ENCODE peak calls at places on chromosomes 4 and X, in six cellular contexts. Y is adrenal gland, T is GM12891, W is HCT116, M is NB4, U is transverse colon. Z is an unnamed sample.

GRCh38 chr4:159296061-159296460 is 193.2 kb downstream of the RAPGEF2 start:
- DNase-seq in Y (no peak), T (no peak), W (no peak), M (no peak), U (no peak), Z (no peak)

GRCh38 chr4:175813126-175813715 is 1.2 kb upstream of the GPM6A start:
- DNase-seq in Y (no peak), T (no peak), W (no peak), M (no peak), U (no peak), Z (no peak)

GRCh38 chr4:71230613-71231012 is 108.2 kb upstream of the SLC4A4 start:
- DNase-seq in Y (no peak), T (no peak), W (no peak), M (no peak), U (no peak), Z (no peak)

GRCh38 chr4:141891260-141892120 is 255.1 kb downstream of the IL15 start:
- DNase-seq in Y (no peak), T (no peak), W (no peak), M (no peak), U (no peak), Z (no peak)

GRCh38 chr4:40960926-40961325 is 211.2 kb downstream of the NSUN7 start:
- DNase-seq in Y (no peak), T (no peak), W (no peak), M (no peak), U (no peak), Z (no peak)

GRCh38 chrX:37824491-37825224 is 22.7 kb downstream of the DYNLT3 start:
- DNase-seq in Y (no peak), T (no peak), W (no peak), M (peak), U (no peak), Z (no peak)

GRCh38 chr4:41361831-41362646 is 105.3 kb downstream of the UCHL1 start:
- DNase-seq in Y (no peak), T (no peak), W (no peak), M (no peak), U (no peak), Z (no peak)

GRCh38 chrX:44344194-44344593 is 722 bp upstream of the EFHC2 start:
- DNase-seq in Y (no peak), T (no peak), W (no peak), M (peak), U (peak), Z (peak)

GRCh38 chr4:6327220-6327917 is 57.7 kb downstream of the WFS1 start:
- DNase-seq in Y (peak), T (peak), W (peak), M (peak), U (peak), Z (peak)

GRCh38 chrX:107725761-107726555 is 49.6 kb downstream of the TSC22D3 start:
- DNase-seq in Y (peak), T (no peak), W (no peak), M (no peak), U (no peak), Z (no peak)

GRCh38 chr4:110270492-110271197 is 72.2 kb upstream of the ELOVL6 start:
- DNase-seq in Y (no peak), T (no peak), W (no peak), M (peak), U (no peak), Z (no peak)

GRCh38 chr4:167021545-167022155 is 212.6 kb downstream of the SPOCK3 start:
- DNase-seq in Y (peak), T (no peak), W (peak), M (peak), U (peak), Z (peak)

GRCh38 chrX:123088930-123089329 is 95.1 kb upstream of the GRIA3 start:
- DNase-seq in Y (no peak), T (no peak), W (no peak), M (no peak), U (no peak), Z (no peak)

GRCh38 chr4:113499696-113500095 is 261.8 kb downstream of the CAMK2D start:
- DNase-seq in Y (no peak), T (no peak), W (no peak), M (no peak), U (no peak), Z (no peak)

GRCh38 chr4:25814323-25814722 is 48.5 kb downstream of the SEL1L3 start:
- DNase-seq in Y (peak), T (no peak), W (no peak), M (no peak), U (peak), Z (no peak)

GRCh38 chrX:42540150-42540549 is 237.8 kb downstream of the PPP1R2C start:
- DNase-seq in Y (no peak), T (no peak), W (no peak), M (no peak), U (no peak), Z (no peak)

GRCh38 chr4:174592985-174593335 is 70.7 kb upstream of the HPGD start:
- DNase-seq in Y (peak), T (no peak), W (no peak), M (peak), U (no peak), Z (no peak)

GRCh38 chrX:20789103-20789502 is 522.4 kb upstream of the RPS6KA3 start:
- DNase-seq in Y (no peak), T (no peak), W (no peak), M (no peak), U (no peak), Z (no peak)

GRCh38 chr4:5198586-5198985 is 147.3 kb downstream of the STK32B start:
- DNase-seq in Y (no peak), T (no peak), W (no peak), M (no peak), U (no peak), Z (no peak)

GRCh38 chrX:19739683-19740082 is 147.7 kb downstream of the SH3KBP1 start:
- DNase-seq in Y (peak), T (no peak), W (peak), M (peak), U (peak), Z (peak)

GRCh38 chr4:151407466-151408379 is 1.3 kb upstream of the FHIP1A start:
- DNase-seq in Y (peak), T (peak), W (no peak), M (peak), U (peak), Z (peak)

GRCh38 chr4:649293-649625 is 23.9 kb downstream of the PDE6B start:
- DNase-seq in Y (no peak), T (no peak), W (no peak), M (no peak), U (no peak), Z (no peak)

GRCh38 chr4:186622788-186623464 is 67.6 kb upstream of the MTNR1A start:
- DNase-seq in Y (no peak), T (no peak), W (no peak), M (no peak), U (no peak), Z (no peak)

GRCh38 chrX:74510401-74510800 is 89.1 kb downstream of the SLC16A2 start:
- DNase-seq in Y (no peak), T (no peak), W (no peak), M (no peak), U (no peak), Z (no peak)

GRCh38 chrX:42176790-42177189 is 253.4 kb upstream of the CASK start:
- DNase-seq in Y (no peak), T (no peak), W (no peak), M (no peak), U (no peak), Z (no peak)

GRCh38 chrX:130772313-130773140 is 130.5 kb downstream of the ENOX2 start:
- DNase-seq in Y (no peak), T (no peak), W (no peak), M (no peak), U (no peak), Z (no peak)

GRCh38 chrX:125436855-125437254 is 117.2 kb downstream of the TEX13C start:
- DNase-seq in Y (no peak), T (no peak), W (no peak), M (peak), U (no peak), Z (no peak)

GRCh38 chr4:149785686-149786431 is 29.8 kb downstream of the IQCM start:
- DNase-seq in Y (no peak), T (no peak), W (no peak), M (no peak), U (no peak), Z (no peak)

GRCh38 chr4:107279729-107280128 is 243.6 kb upstream of the DKK2 start:
- DNase-seq in Y (no peak), T (no peak), W (no peak), M (no peak), U (no peak), Z (no peak)

GRCh38 chrX:19332983-19333382 is 10.7 kb upstream of the PDHA1 start:
- DNase-seq in Y (peak), T (no peak), W (no peak), M (no peak), U (no peak), Z (no peak)

GRCh38 chrX:115462406-115462805 is 98.6 kb upstream of the PLS3 start:
- DNase-seq in Y (no peak), T (no peak), W (no peak), M (no peak), U (no peak), Z (no peak)

GRCh38 chr4:19791422-19792113 is 460.1 kb upstream of the SLIT2 start:
- DNase-seq in Y (no peak), T (no peak), W (no peak), M (no peak), U (no peak), Z (no peak)

GRCh38 chr4:89482248-89482647 is 174.6 kb upstream of the GPRIN3 start:
- DNase-seq in Y (no peak), T (no peak), W (peak), M (peak), U (no peak), Z (no peak)

GRCh38 chrX:118218940-118219339 is 102.3 kb upstream of the KLHL13 start:
- DNase-seq in Y (no peak), T (no peak), W (no peak), M (no peak), U (no peak), Z (no peak)

GRCh38 chr4:52592287-52592686 is 66.8 kb downstream of the USP46 start:
- DNase-seq in Y (no peak), T (no peak), W (no peak), M (peak), U (no peak), Z (no peak)

GRCh38 chr4:148487181-148487580 is 45.0 kb upstream of the NR3C2 start:
- DNase-seq in Y (no peak), T (no peak), W (no peak), M (no peak), U (no peak), Z (no peak)

GRCh38 chr4:179225594-179225993 is 1783.4 kb upstream of the AGA start:
- DNase-seq in Y (no peak), T (no peak), W (no peak), M (peak), U (no peak), Z (no peak)

DNA sequence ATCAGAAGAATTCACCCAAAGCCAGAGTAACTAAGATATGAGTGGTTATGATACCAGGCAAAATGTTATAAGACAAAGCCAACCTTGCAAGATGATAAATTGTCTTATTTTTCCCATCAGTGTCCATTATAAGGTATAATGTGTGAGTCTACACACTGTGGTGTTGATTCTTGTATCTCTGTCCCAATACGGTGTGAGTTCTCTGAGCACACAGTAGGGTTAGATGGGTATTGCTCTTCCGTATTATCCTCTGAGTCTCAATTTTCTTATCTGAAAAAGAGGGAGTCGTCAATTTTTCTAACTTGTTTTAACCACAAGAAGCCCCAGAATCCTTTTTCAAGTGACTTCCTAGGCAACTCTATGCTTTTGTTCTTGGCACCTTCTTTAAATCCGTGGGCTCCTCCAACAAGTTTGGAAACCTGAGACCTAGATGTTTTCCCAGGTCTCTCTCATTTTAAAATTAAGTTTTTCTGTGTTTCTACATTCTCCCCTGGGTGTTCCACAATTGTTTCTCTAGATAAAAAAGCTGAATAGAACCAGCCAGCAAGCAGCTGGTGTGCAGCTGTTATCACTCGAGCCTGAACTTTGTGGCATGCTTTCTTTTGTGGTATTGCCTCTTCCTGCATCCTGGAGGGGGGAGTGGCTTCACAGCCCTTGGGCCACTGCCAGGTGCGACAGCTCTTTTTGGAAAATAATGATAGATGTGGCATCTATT is 69.8 kb downstream of the HMGB2 start:
- DNase-seq in Y (peak), T (no peak), W (no peak), M (peak), U (peak), Z (peak)
- TF ChIP-seq POLR2A in Y (no peak), T (no peak), W (no peak), M (no peak), U (no peak), Z (no peak)

DNA sequence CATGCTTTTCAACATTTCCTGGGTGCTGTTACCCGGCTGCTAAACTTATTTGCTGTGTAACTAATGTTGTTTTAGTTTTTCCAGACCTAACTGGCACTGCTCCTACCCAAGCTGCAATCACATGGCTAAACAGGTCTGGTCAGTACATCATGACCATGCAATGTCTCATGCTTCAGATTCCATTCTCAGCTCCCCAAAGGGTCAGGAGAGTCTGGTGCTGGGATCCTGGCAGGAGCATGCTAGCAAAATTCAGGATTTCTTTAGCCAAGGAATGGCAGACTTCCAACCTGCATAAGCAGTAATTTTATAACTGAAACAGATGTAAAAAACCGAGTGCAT is 12.6 kb upstream of the CENPU start:
- DNase-seq in Y (peak), T (no peak), W (no peak), M (no peak), U (no peak), Z (peak)
- TF ChIP-seq POLR2A in Y (no peak), T (no peak), W (no peak), M (peak), U (no peak), Z (no peak)

GRCh38 chr4:57109847-57110634 is at the start of gene IGFBP7:
- DNase-seq in Y (no peak), T (peak), W (no peak), M (peak), U (peak), Z (peak)
- TF ChIP-seq POLR2A in Y (peak), T (no peak), W (no peak), M (peak), U (peak), Z (peak)

GRCh38 chr4:99221980-99222379 is 2.9 kb upstream of the ADH6 start:
- DNase-seq in Y (no peak), T (no peak), W (no peak), M (no peak), U (no peak), Z (no peak)

GRCh38 chr4:99219479-99219878 is 433 bp upstream of the ADH6 start:
- DNase-seq in Y (no peak), T (no peak), W (no peak), M (no peak), U (no peak), Z (no peak)

GRCh38 chr4:99219072-99219471 is at the start of gene ADH6:
- DNase-seq in Y (no peak), T (no peak), W (no peak), M (no peak), U (peak), Z (no peak)
- TF ChIP-seq POLR2A in Y (no peak), T (no peak), W (no peak), M (no peak), U (no peak), Z (no peak)

DNA sequence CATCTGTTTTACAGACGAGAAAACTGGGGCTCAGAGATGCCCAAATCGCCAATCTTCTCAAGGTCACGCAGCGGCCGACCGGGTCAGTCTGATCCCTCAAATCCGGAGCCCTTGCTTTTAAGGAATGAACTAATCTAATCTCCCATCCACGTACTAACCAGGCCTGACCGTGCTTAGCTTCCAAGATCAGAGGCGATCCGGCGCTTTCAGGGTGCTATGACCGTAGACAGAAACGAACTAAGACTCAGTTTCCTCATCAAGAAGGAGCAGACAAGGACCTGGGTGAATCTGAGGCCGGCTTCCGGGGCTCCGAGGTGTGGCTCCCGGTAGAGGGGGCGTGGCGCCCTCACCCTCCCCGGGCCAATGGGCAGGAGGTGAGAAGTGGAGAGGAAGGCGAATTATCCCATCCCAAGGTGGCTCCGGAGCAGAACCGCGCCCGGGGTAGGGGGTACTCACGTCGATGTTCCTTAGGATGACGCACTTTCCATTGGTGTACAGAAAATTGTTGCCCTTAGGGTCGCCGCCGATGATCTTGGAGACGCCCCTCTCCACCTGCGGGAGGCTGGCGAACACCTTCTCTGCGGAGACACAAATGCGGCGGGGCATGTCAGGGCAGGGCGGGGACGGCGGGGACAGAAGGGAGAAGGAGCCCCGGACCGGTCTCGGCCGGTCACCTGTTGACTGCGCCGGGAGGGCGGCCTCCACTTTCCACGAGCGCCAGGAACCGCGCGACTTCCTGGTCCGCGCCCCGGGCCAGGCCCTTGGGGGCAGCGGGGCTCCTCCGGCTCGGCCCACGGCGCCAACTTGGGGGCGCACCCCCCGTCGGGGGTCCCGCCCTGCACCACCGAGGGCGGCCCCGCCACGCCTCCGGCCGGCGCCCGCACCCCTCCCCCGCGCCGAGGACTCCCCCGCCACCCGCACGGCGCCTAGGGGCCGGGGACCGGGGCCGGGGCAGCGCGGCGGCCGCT is 658 bp downstream of the WDR1 start:
- DNase-seq in Y (peak), T (peak), W (peak), M (peak), U (peak), Z (peak)
- TF ChIP-seq POLR2A in Y (no peak), T (no peak), W (no peak), M (no peak), U (peak), Z (no peak)

GRCh38 chr4:84967292-84967651 is 782 bp upstream of the WDFY3 start:
- DNase-seq in Y (peak), T (no peak), W (no peak), M (no peak), U (no peak), Z (peak)

GRCh38 chr4:84964995-84965557 is 1.4 kb downstream of the WDFY3 start:
- DNase-seq in Y (no peak), T (no peak), W (no peak), M (no peak), U (no peak), Z (no peak)

GRCh38 chr4:84965558-84966381 is 720 bp downstream of the WDFY3 start:
- DNase-seq in Y (peak), T (peak), W (no peak), M (peak), U (peak), Z (peak)

GRCh38 chr4:84968936-84969335 is 2.4 kb upstream of the WDFY3 start:
- DNase-seq in Y (no peak), T (no peak), W (no peak), M (no peak), U (no peak), Z (no peak)

DNA sequence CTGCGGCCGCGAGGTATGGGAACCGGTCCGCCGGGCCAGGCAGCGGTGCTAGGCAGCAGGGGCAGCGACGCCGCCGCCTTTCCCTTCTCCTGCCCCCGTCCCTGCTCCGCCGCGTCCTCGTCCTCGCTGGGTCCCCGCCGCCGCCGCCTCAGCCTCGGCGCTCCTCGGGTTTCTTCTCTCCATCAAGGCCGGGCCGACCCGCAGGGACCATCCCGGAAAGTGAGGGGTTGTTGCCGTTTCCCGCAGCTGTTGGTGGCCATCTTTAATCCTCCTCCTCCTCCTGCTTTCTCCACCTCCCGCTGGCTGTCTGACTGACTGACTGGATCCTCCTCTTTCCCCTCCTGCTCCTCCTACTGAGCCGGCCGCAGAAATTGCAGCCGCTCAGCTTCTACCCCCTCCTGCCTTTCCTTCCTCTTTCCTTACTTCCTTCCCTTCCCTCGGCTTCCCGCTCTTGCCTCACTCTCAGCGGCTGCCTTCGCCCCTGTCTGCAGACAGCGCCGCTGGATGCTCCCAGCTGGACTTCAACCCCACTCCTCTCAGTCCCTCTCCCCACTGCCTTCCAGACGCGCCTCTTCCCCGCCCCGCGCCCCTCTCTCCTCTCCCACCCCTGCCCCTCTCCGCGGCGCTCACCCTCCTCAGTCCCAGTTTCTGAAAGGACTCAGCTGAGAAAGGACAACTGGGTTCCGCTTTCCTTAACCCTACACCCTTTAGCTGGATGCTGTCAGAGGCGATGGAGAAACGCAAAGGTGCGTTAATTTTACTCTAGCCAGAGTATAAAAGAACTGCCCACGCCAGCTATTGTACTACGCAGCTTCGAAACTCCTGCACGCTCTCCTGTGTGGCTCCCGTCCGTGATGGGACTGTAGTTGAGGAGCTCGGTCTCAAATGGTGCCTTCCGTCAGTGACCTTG is at the start of gene WDFY3:
- DNase-seq in Y (peak), T (peak), W (peak), M (peak), U (peak), Z (peak)
- TF ChIP-seq POLR2A in Y (peak), T (no peak), W (peak), M (peak), U (peak), Z (peak)